ENCODE peak calls at places on chromosomes 6 and 20, in six cellular contexts. H is uterus, Z is hepatocyte, L is retinal pigment epithelial cell, V is NB4, D is breast epithelium. X is an unnamed sample.

GRCh38 chr6:147204843-147205311 is 660 bp downstream of the STXBP5 start:
- DNase-seq in L (no peak), Z (no peak), V (no peak), H (no peak), D (no peak), X (no peak)

GRCh38 chr6:129677634-129678325 is 32.2 kb downstream of the ARHGAP18 start:
- DNase-seq in H (no peak), V (no peak), L (no peak), Z (no peak), D (no peak), X (no peak)

GRCh38 chr6:12909828-12910227 is 193.3 kb downstream of the PHACTR1 start:
- DNase-seq in D (no peak), H (no peak), V (no peak), Z (peak), L (no peak), X (no peak)

GRCh38 chr20:46970937-46971630 is 76.4 kb downstream of the EYA2 start:
- DNase-seq in V (peak), L (peak), Z (peak), D (no peak), H (no peak), X (peak)

GRCh38 chr6:158040804-158041347 is 59.2 kb downstream of the SYNJ2 start:
- DNase-seq in H (no peak), V (no peak), Z (peak), D (no peak), L (no peak), X (no peak)

GRCh38 chr20:5073154-5074049 is 46.4 kb downstream of the PCNA start:
- DNase-seq in Z (peak), D (peak), L (peak), V (peak), H (peak), X (peak)

GRCh38 chr6:28944412-28945006 is 20.7 kb upstream of the TRIM27 start:
- DNase-seq in V (peak), Z (peak), H (peak), L (no peak), D (peak), X (peak)

GRCh38 chr6:149082320-149082719 is 235.2 kb upstream of the TAB2 start:
- DNase-seq in Z (peak), L (no peak), H (peak), D (peak), V (peak), X (no peak)

GRCh38 chr20:18645196-18645745 is 57.4 kb downstream of the DTD1 start:
- DNase-seq in L (no peak), V (no peak), H (no peak), D (no peak), Z (no peak), X (no peak)

GRCh38 chr6:20688710-20689500 is 154.6 kb downstream of the CDKAL1 start:
- DNase-seq in Z (no peak), L (no peak), H (no peak), V (no peak), D (no peak), X (no peak)

GRCh38 chr6:127570739-127571389 is 6.1 kb upstream of the C6orf58 start:
- DNase-seq in L (no peak), V (no peak), D (no peak), H (no peak), Z (no peak), X (no peak)

GRCh38 chr6:114952229-114952628 is 609.4 kb upstream of the HS3ST5 start:
- DNase-seq in H (no peak), D (no peak), L (no peak), Z (no peak), V (no peak), X (no peak)

GRCh38 chr6:39812853-39813533 is 20.8 kb downstream of the DAAM2 start:
- DNase-seq in V (peak), H (peak), Z (no peak), L (no peak), D (peak), X (no peak)

GRCh38 chr6:113315879-113316278 is 541.3 kb upstream of the MARCKS start:
- DNase-seq in H (no peak), L (peak), V (no peak), D (no peak), Z (no peak), X (no peak)

DNA sequence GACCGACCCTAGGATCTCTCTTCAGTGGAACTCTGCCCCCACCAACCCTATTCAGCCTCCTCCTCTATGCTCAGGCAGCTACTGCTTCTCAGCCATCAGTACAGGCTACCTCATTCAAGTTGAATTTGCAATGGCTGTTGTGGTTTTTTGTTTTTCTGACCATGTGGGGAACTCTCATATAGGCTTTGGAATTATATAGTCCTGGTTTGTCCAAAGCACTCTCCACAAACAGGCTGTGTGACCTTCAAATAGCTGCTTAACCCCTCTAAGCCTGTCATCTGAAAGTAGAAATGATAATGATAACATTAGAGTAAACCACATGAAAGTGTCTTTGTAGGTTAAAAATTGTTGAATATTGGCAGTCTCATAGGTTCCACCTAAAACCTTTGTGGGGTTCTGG is 80.3 kb downstream of the UNC5CL start:
- DNase-seq in L (no peak), H (no peak), V (no peak), Z (no peak), D (no peak), X (no peak)
- TF ChIP-seq CTCF in L (no peak), H (no peak), V (no peak), Z (no peak), D (no peak), X (no peak)

DNA sequence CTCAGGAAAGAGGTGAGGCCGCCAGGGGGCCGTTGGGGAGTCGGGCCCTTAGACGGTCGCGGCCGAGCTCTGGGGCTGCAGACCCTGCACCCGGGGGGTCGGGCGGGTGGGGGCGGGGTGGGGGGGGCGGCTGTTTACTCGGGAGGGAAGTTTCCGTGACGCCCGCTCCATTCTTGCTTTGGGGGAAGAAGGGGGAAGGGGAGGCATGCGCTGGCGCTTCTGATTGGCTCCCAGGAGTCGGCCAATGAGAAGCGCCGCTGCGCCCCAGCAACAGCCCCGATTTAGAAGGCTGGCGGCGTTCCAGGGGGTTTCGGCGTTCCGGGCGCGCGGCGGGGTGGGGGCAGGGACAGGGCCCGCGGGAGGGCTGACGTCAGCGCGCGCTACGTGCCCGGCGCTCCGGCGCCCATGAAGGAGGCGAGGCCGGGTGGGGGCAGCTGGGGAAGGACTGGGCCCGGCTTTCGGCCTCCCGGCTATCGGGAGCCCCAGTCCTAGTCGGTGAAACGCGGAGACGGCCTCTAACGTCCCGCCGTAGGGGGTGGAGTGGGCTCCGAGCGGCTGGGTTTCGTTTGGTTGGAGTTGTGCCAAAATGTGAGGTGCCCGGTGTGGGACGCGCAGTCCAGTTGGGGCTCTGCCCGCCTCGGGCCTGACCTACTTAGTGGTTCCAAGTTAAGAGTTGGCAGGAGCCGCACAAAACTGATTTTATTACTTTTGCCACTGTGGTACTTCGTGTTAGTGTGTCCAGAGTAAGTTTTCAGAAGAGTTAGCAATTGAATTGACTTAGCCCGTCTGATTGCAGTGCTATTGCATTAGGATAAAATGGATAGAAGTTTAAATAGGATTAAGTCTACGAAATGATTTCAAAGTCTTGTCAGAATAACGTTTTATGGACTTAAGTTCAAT is 1.1 kb downstream of the PNRC1 start:
- DNase-seq in H (peak), L (peak), Z (peak), V (peak), D (peak), X (peak)
- TF ChIP-seq CTCF in H (no peak), L (no peak), Z (no peak), V (no peak), D (no peak), X (no peak)

DNA sequence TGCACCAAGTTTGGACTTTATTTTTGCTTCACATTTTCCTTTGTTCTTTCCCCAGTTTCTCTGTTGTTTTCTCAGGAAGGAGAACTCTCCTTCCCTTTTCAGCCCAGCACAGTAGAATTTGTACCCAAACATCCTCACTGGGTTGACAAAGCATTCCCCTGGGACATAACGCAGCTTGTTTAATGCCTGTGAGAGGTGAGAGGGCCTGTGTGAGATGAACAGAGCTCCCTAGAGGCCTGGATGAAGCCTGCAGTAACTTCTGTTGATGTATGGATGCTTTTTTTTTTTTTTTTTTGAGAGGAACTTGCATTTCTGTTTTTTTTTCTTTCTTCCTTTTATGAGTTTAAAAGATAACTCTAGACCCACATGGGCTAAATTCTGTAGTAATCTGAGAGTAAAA is 104.9 kb upstream of the SLC22A23 start:
- DNase-seq in H (no peak), L (no peak), V (peak), D (no peak), Z (peak), X (no peak)
- TF ChIP-seq CTCF in H (no peak), L (peak), V (no peak), D (no peak), Z (peak), X (peak)

GRCh38 chr6:42901538-42901957 is 14.3 kb upstream of the PTCRA start:
- DNase-seq in H (peak), L (peak), V (peak), D (peak), Z (peak), X (peak)

GRCh38 chr6:42896178-42896719 is 16.8 kb downstream of the RPL7L1 start:
- DNase-seq in H (no peak), L (no peak), V (no peak), Z (no peak), D (no peak), X (no peak)

GRCh38 chr6:42904467-42904866 is 11.4 kb upstream of the PTCRA start:
- DNase-seq in Z (no peak), V (no peak), D (no peak), H (no peak), L (no peak), X (no peak)

GRCh38 chr6:42898891-42899361 is 16.9 kb upstream of the PTCRA start:
- DNase-seq in H (peak), V (peak), L (peak), D (no peak), Z (peak), X (peak)

GRCh38 chr6:42899871-42900270 is 16.0 kb upstream of the PTCRA start:
- DNase-seq in H (no peak), D (no peak), L (no peak), Z (no peak), V (no peak), X (no peak)
- TF ChIP-seq CTCF in H (no peak), D (no peak), L (no peak), Z (no peak), V (no peak), X (no peak)

GRCh38 chr20:34824026-34824860 is 1.2 kb downstream of the NCOA6 start:
- DNase-seq in V (peak), Z (peak), H (peak), D (peak), L (no peak), X (peak)

GRCh38 chr20:34820805-34821578 is 4.5 kb downstream of the NCOA6 start:
- DNase-seq in Z (no peak), H (no peak), D (no peak), V (no peak), L (no peak), X (no peak)

GRCh38 chr20:34825530-34826362 is at the start of gene NCOA6:
- DNase-seq in D (peak), V (peak), H (peak), L (no peak), Z (peak), X (peak)

GRCh38 chr20:34829191-34829590 is 3.7 kb upstream of the NCOA6 start:
- DNase-seq in H (no peak), Z (no peak), V (peak), D (no peak), L (no peak), X (no peak)

GRCh38 chr20:34824861-34825529 is 456 bp downstream of the NCOA6 start:
- DNase-seq in H (peak), D (peak), Z (peak), V (peak), L (no peak), X (peak)
- TF ChIP-seq CTCF in H (no peak), D (no peak), Z (peak), V (no peak), L (peak), X (no peak)

DNA sequence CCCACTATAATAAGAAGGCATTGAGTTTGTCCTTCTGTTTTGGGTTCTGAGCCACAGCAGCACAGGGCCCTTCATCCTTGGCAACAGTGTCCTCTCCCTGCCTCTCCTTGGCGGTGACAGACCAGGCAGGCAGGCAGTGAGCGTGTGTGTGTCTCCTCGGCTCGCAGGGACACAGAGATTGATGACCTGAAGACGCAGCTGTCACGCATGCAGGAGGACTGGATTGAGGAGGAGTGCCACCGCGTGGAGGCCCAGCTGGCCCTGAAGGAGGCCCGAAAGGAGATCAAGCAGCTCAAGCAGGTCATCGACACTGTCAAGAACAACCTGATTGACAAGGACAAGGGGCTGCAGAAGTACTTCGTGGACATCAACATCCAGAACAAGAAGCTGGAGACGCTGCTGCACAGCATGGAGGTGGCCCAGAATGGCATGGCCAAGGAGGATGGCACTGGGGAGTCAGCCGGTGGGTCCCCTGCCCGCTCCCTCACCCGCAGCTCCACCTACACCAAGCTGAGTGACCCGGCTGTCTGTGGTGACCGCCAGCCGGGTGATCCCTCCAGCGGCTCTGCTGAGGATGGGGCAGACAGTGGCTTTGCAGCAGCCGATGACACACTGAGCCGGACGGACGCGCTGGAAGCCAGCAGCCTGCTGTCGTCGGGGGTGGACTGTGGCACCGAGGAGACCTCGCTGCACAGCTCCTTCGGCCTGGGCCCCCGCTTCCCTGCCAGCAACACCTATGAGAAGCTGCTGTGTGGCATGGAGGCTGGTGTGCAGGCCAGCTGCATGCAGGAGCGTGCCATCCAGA is 24.0 kb downstream of the SDCBP2 start:
- DNase-seq in L (no peak), Z (no peak), D (no peak), V (no peak), H (no peak), X (no peak)
- TF ChIP-seq CTCF in L (no peak), Z (no peak), D (no peak), V (no peak), H (no peak), X (no peak)

DNA sequence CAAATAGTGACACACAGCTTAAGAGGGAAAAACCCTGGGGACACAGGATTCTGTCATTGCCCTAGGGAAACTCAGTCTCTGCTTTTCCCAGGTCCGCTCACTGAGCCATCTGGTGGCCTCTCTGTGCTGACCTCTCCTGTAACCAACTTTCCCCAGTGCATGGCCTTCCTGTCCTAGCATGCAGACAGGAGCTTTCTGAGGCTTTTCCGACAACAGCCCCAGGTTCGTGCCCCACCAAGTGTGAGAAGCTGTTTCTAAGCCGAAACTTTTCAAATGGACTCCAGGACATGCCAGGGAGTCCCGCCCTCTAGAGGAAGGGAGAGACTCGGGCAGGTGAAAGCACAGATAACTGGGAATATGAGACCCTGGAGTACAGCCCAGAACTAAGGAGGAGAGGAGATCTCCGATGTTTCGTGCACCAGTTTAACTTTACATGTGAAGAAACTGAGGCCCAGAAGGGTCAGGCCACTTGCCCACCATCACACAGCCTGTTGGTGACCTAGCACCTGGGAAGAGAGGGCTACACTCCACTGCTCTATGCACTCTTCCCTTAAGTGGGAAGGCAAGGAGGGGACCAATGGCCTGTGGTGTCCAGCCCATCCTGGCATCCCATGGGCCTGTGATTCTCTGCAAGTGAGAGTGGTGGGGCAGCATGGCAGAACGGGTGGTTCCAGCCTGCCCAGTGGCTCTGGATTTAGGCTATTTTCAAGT is 46.2 kb downstream of the RPP40 start:
- DNase-seq in V (peak), L (no peak), Z (no peak), H (no peak), D (no peak), X (no peak)
- TF ChIP-seq CTCF in V (peak), L (peak), Z (no peak), H (no peak), D (no peak), X (peak)